ENCODE peak calls at places on chromosome 13, in six cellular contexts. N is stimulated activated CD4-positive, alpha-beta T cell treated with anti-CD3 and anti-CD28 coated beads, TNF-alpha, amount 100 ng/mL, for 24 hours; T is C1 segment of cervical spinal cord; Q is A549; V is stimulated activated CD8-positive, alpha-beta memory T cell treated with anti-CD3 and anti-CD28 coated beads, Interleukin-12 subunit alpha, Interleukin-12 subunit beta, amount 100 ng/mL, for 4 hours; R is mucosa of gallbladder. E is an unnamed sample.

GRCh38 chr13:87355451-87355850 is 315.7 kb upstream of the SLITRK5 start:
- DNase-seq in V (no peak), T (no peak), R (no peak), Q (no peak), N (no peak), E (no peak)

GRCh38 chr13:59111711-59112110 is 1052.0 kb downstream of the DIAPH3 start:
- DNase-seq in V (no peak), Q (no peak), T (no peak), N (no peak), R (no peak), E (peak; percentile 55)

GRCh38 chr13:105920375-105920774 is 615.1 kb downstream of the EFNB2 start:
- DNase-seq in V (no peak), R (no peak), T (no peak), N (no peak), Q (no peak), E (peak; percentile 6)

GRCh38 chr13:23868521-23868920 is 20.7 kb downstream of the MIPEP start:
- DNase-seq in Q (no peak), R (no peak), T (no peak), N (no peak), V (no peak), E (no peak)

GRCh38 chr13:20832861-20833260 is 59.1 kb upstream of the EEF1AKMT1 start:
- DNase-seq in R (no peak), T (no peak), V (no peak), N (no peak), Q (no peak), E (no peak)

GRCh38 chr13:20536992-20537391 is 11.3 kb upstream of the CRYL1 start:
- DNase-seq in R (no peak), N (no peak), T (no peak), Q (no peak), V (no peak), E (no peak)

GRCh38 chr13:59318320-59318930 is 845.3 kb downstream of the DIAPH3 start:
- DNase-seq in Q (peak; percentile 3), N (peak; percentile 55), R (peak; percentile 80), T (peak; percentile 20), V (no peak), E (peak; percentile 32)

GRCh38 chr13:100608906-100609305 is 20.3 kb upstream of the GGACT start:
- DNase-seq in R (no peak), Q (no peak), N (no peak), T (no peak), V (no peak), E (no peak)

GRCh38 chr13:67186985-67187569 is 43.1 kb downstream of the PCDH9 start:
- DNase-seq in N (no peak), V (no peak), T (no peak), Q (no peak), R (no peak), E (no peak)

GRCh38 chr13:102309110-102309509 is 92.7 kb downstream of the FGF14 start:
- DNase-seq in Q (no peak), R (no peak), V (no peak), T (no peak), N (no peak), E (no peak)

GRCh38 chr13:112446867-112447266 is 70.7 kb downstream of the SPACA7 start:
- DNase-seq in T (no peak), V (no peak), N (no peak), Q (no peak), R (peak; percentile 5), E (no peak)

GRCh38 chr13:69178000-69178399 is 929.6 kb upstream of the ATXN8OS start:
- DNase-seq in Q (no peak), T (no peak), V (no peak), N (no peak), R (no peak), E (no peak)

GRCh38 chr13:94950303-94950702 is 238.0 kb upstream of the SOX21 start:
- DNase-seq in Q (no peak), V (no peak), T (no peak), R (peak; percentile 23), N (no peak), E (no peak)

GRCh38 chr13:25371608-25372274 is at the start of gene ATP8A2:
- DNase-seq in Q (no peak), N (no peak), T (no peak), V (no peak), R (no peak), E (no peak)

GRCh38 chr13:41707192-41707858 is 250.0 kb downstream of the RGCC start:
- DNase-seq in T (no peak), V (no peak), R (no peak), N (no peak), Q (no peak), E (no peak)

GRCh38 chr13:109148243-109148642 is 518.8 kb downstream of the MYO16 start:
- DNase-seq in V (no peak), N (no peak), R (no peak), Q (no peak), T (no peak), E (no peak)

GRCh38 chr13:39945226-39945625 is 289.8 kb downstream of the COG6 start:
- DNase-seq in Q (no peak), N (no peak), T (no peak), R (no peak), V (no peak), E (no peak)

E was measured in Caki2.